ENCODE peak calls at places on chromosome 3, in five cellular contexts. L is ovary, G is esophagus squamous epithelium, Q is heart left ventricle, W is tibial nerve. V is an unnamed sample.

GRCh38 chr3:84136425-84136824 is 822.4 kb upstream of the CADM2 start:
- DNase-seq in W (no peak), Q (no peak), G (no peak), L (no peak), V (no peak)

GRCh38 chr3:72665701-72666443 is 182.4 kb downstream of the SHQ1 start:
- DNase-seq in G (no peak), Q (no peak), W (peak; percentile 29), L (no peak), V (peak; percentile 58)

GRCh38 chr3:12571986-12572385 is 15.1 kb downstream of the MKRN2 start:
- DNase-seq in L (no peak), G (no peak), Q (no peak), W (no peak), V (no peak)

GRCh38 chr3:16012086-16012485 is 162.4 kb upstream of the GALNT15 start:
- DNase-seq in W (no peak), L (no peak), Q (no peak), G (no peak), V (no peak)

GRCh38 chr3:58009026-58009748 is 965 bp downstream of the FLNB start:
- DNase-seq in G (no peak), Q (no peak), L (peak; percentile 42), W (no peak), V (peak; percentile 73)

GRCh38 chr3:189144645-189145044 is 27.1 kb upstream of the TPRG1 start:
- DNase-seq in G (no peak), L (peak; percentile 27), W (peak; percentile 26), Q (no peak), V (no peak)

GRCh38 chr3:64016941-64017620 is 6.2 kb downstream of the PSMD6 start:
- DNase-seq in Q (no peak), G (no peak), L (no peak), W (no peak), V (no peak)

GRCh38 chr3:197880361-197881339 is 69.3 kb upstream of the RPL35A start:
- DNase-seq in G (no peak), W (no peak), L (no peak), Q (no peak), V (no peak)

GRCh38 chr3:31226331-31226730 is 306.4 kb upstream of the STT3B start:
- DNase-seq in L (no peak), Q (no peak), W (no peak), G (no peak), V (peak; percentile 17)

GRCh38 chr3:67653425-67654098 is 850 bp downstream of the SUCLG2 start:
- DNase-seq in G (no peak), L (no peak), Q (no peak), W (peak; percentile 17), V (no peak)

GRCh38 chr3:107124885-107125284 is 252.4 kb upstream of the CCDC54 start:
- DNase-seq in Q (peak; percentile 64), G (no peak), W (no peak), L (peak; percentile 65), V (no peak)

GRCh38 chr3:2823016-2823415 is 287.2 kb downstream of the IL5RA start:
- DNase-seq in G (no peak), W (no peak), Q (no peak), L (no peak), V (no peak)

GRCh38 chr3:17686613-17687012 is 55.8 kb downstream of the TBC1D5 start:
- DNase-seq in L (no peak), Q (no peak), W (no peak), G (no peak), V (no peak)

GRCh38 chr3:51379301-51379700 is 5.8 kb upstream of the MANF start:
- DNase-seq in Q (no peak), G (no peak), W (no peak), L (no peak), V (no peak)

GRCh38 chr3:160451602-160452001 is 2.0 kb upstream of the TRIM59 start:
- DNase-seq in W (no peak), G (no peak), L (no peak), Q (no peak), V (no peak)

GRCh38 chr3:41629072-41629471 is 332.8 kb downstream of the ULK4 start:
- DNase-seq in L (no peak), Q (no peak), W (no peak), G (no peak), V (no peak)

GRCh38 chr3:186567072-186567921 is at the start of gene TBCCD1:
- DNase-seq in Q (peak; percentile 92), G (peak; percentile 49), W (peak; percentile 76), L (peak; percentile 90), V (peak; percentile 95)

GRCh38 chr3:58742239-58742638 is 75.7 kb upstream of the FAM3D start:
- DNase-seq in L (no peak), W (no peak), Q (no peak), G (no peak), V (peak; percentile 27)

GRCh38 chr3:157373783-157374182 is 62.9 kb upstream of the PTX3 start:
- DNase-seq in L (no peak), G (no peak), Q (no peak), W (no peak), V (no peak)

GRCh38 chr3:186825294-186825821 is 17.2 kb upstream of the ADIPOQ start:
- DNase-seq in L (no peak), Q (peak; percentile 44), G (no peak), W (no peak), V (no peak)

GRCh38 chr3:84963137-84963536 is 4.3 kb downstream of the CADM2 start:
- DNase-seq in G (no peak), L (no peak), Q (no peak), W (no peak), V (no peak)

GRCh38 chr3:76827647-76828273 is 212.1 kb upstream of the ROBO2 start:
- DNase-seq in L (no peak), W (no peak), G (no peak), Q (no peak), V (no peak)

GRCh38 chr3:5133689-5134088 is 11.6 kb downstream of the ARL8B start:
- DNase-seq in G (no peak), Q (no peak), W (no peak), L (peak; percentile 32), V (no peak)
- TF ChIP-seq POLR2A in G (no peak), Q (no peak), W (no peak), L (no peak), V (no peak)

GRCh38 chr3:50269977-50270413 is 1.0 kb downstream of the SEMA3B start:
- DNase-seq in G (no peak), L (no peak), Q (no peak), W (no peak), V (no peak)

GRCh38 chr3:50268276-50268675 is 671 bp upstream of the SEMA3B start:
- DNase-seq in Q (no peak), G (no peak), L (no peak), W (no peak), V (no peak)

GRCh38 chr3:50270422-50270831 is 1.5 kb downstream of the SEMA3B start:
- DNase-seq in Q (no peak), L (no peak), G (no peak), W (no peak), V (no peak)

GRCh38 chr3:50268703-50269451 is at the start of gene SEMA3B:
- DNase-seq in G (no peak), Q (peak; percentile 69), L (peak; percentile 65), W (no peak), V (peak; percentile 89)

DNA sequence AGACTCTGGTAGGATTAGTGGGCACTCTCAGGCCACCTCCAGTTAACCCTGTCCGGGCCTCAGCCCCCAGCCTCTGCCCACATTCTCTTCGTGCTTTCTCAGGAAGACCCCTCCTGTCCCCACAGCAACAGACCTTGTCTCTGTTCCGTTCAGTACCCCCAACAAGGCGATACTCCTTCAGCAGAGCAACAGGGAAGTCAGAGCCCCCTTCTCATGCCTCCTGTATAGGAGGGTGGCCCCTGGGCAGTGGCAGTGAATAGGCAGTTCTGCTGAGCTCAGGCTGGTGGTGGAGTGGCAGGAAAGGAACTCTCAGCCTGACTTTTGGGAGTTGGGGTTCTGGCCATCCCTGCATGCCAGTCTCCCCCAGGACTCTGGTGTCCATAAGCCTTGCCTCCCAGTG is 513 bp downstream of the SEMA3B start:
- DNase-seq in W (no peak), G (no peak), Q (no peak), L (no peak), V (no peak)
- H3K27ac ChIP-seq in W (peak overlapping the region; percentile 98), G (peak overlapping the region; percentile 90), Q (peak overlapping the region; percentile 68), L (peak overlapping the region; percentile 83), V (peak overlapping the region; percentile 88)

GRCh38 chr3:152197937-152198336 is 70.8 kb upstream of the MBNL1 start:
- DNase-seq in L (no peak), W (no peak), Q (no peak), G (no peak), V (no peak)
- H3K4me3 ChIP-seq in L (no peak overlapping the region), W (no peak overlapping the region), Q (no peak overlapping the region), G (no peak overlapping the region), V (no peak overlapping the region)

GRCh38 chr3:102237838-102238237 is 197.0 kb upstream of the ZPLD1 start:
- DNase-seq in L (no peak), W (no peak), Q (no peak), G (no peak), V (no peak)

GRCh38 chr3:102235679-102236078 is 199.1 kb upstream of the ZPLD1 start:
- DNase-seq in W (no peak), L (no peak), G (no peak), Q (no peak), V (no peak)

GRCh38 chr3:102237181-102237580 is 197.6 kb upstream of the ZPLD1 start:
- DNase-seq in G (no peak), W (no peak), Q (no peak), L (no peak), V (peak; percentile 20)

GRCh38 chr3:102238362-102238761 is 196.5 kb upstream of the ZPLD1 start:
- DNase-seq in Q (no peak), L (no peak), W (no peak), G (no peak), V (peak; percentile 22)

GRCh38 chr3:102240720-102241119 is 194.1 kb upstream of the ZPLD1 start:
- DNase-seq in L (no peak), G (no peak), W (no peak), Q (no peak), V (no peak)
- TF ChIP-seq POLR2A in L (no peak), G (no peak), W (no peak), Q (no peak), V (no peak)

GRCh38 chr3:49462222-49462621 is 7.8 kb upstream of the DAG1 start:
- DNase-seq in G (no peak), Q (no peak), L (no peak), W (no peak), V (no peak)
- H3K27ac ChIP-seq in G (no peak overlapping the region), Q (peak overlapping the region; percentile 10), L (no peak overlapping the region), W (peak overlapping the region; percentile 57), V (peak overlapping the region; percentile 33)

GRCh38 chr3:126180477-126181397 is at the start of gene ALDH1L1:
- DNase-seq in Q (peak; percentile 93), L (peak; percentile 92), G (peak; percentile 22), W (peak; percentile 68), V (peak; percentile 57)
- H3K4me3 ChIP-seq in Q (peak within 1 kb of the TSS; percentile 58), L (peak within 1 kb of the TSS; percentile 64), G (peak within 1 kb of the TSS; percentile 40), W (peak within 1 kb of the TSS; percentile 55), V (peak within 1 kb of the TSS; percentile 52)